ENCODE peak calls at places on chromosomes 2 and 18, in four cellular contexts. P, S, J and R are unnamed samples.

GRCh38 chr18:26526966-26527234 is 21.5 kb downstream of the KCTD1 start:
- DNase-seq in J (no peak), S (no peak), P (no peak), R (no peak)

GRCh38 chr18:58447342-58448190 is 181.3 kb downstream of the ALPK2 start:
- DNase-seq in S (no peak), P (no peak), J (no peak), R (no peak)

GRCh38 chr18:3728704-3729437 is 278.9 kb downstream of the TGIF1 start:
- DNase-seq in S (no peak), P (no peak), J (no peak), R (no peak)

GRCh38 chr2:141557329-141558098 is 573.3 kb downstream of the LRP1B start:
- DNase-seq in S (peak; percentile 57), J (no peak), P (peak; percentile 83), R (no peak)

GRCh38 chr2:96146151-96146880 is 1.1 kb upstream of the DUSP2 start:
- DNase-seq in S (no peak), J (no peak), P (no peak), R (no peak)

GRCh38 chr2:189350515-189351209 is 90.6 kb upstream of the WDR75 start:
- DNase-seq in P (peak; percentile 60), J (peak; percentile 43), S (peak; percentile 97), R (no peak)

GRCh38 chr2:241150660-241151530 is 628 bp downstream of the PPP1R7 start:
- DNase-seq in P (no peak), J (no peak), S (peak; percentile 7), R (no peak)

GRCh38 chr2:168184896-168185513 is 62.4 kb downstream of the STK39 start:
- DNase-seq in J (no peak), S (no peak), P (no peak), R (no peak)

GRCh38 chr2:136013962-136014361 is 28.5 kb upstream of the DARS1 start:
- DNase-seq in J (no peak), P (no peak), S (no peak), R (no peak)

GRCh38 chr18:75229437-75229836 is 18.8 kb downstream of the TSHZ1 start:
- DNase-seq in P (no peak), J (no peak), S (no peak), R (no peak)

GRCh38 chr18:25815659-25816058 is 274.8 kb downstream of the SS18 start:
- DNase-seq in J (no peak), P (no peak), S (no peak), R (no peak)

GRCh38 chr2:117691980-117692379 is 122.5 kb upstream of the DDX18 start:
- DNase-seq in P (no peak), J (no peak), S (no peak), R (no peak)

GRCh38 chr2:102915128-102915527 is 153.3 kb downstream of the TMEM182 start:
- DNase-seq in S (peak; percentile 60), P (no peak), J (no peak), R (no peak)

GRCh38 chr2:102355526-102356380 is at the start of gene IL18R1:
- DNase-seq in S (peak; percentile 67), P (peak; percentile 29), J (peak; percentile 48), R (peak; percentile 40)

GRCh38 chr2:73290049-73290839 is 3.1 kb downstream of the EGR4 start:
- DNase-seq in S (peak; percentile 14), P (no peak), J (no peak), R (no peak)

GRCh38 chr2:45457211-45457945 is 153.7 kb downstream of the SRBD1 start:
- DNase-seq in J (no peak), P (no peak), S (no peak), R (no peak)

GRCh38 chr2:184113691-184114403 is 484.5 kb upstream of the ZNF804A start:
- DNase-seq in J (no peak), P (no peak), S (no peak), R (no peak)

GRCh38 chr18:2442006-2442405 is 129.3 kb downstream of the METTL4 start:
- DNase-seq in P (no peak), J (no peak), S (no peak), R (no peak)

GRCh38 chr2:24380687-24381271 is 20.4 kb upstream of the ITSN2 start:
- DNase-seq in S (no peak), P (no peak), J (no peak), R (no peak)

GRCh38 chr2:215835641-215836040 is 177.7 kb downstream of the MREG start:
- DNase-seq in J (no peak), S (no peak), P (no peak), R (no peak)

GRCh38 chr2:110650346-110650745 is 27.5 kb downstream of the BUB1 start:
- DNase-seq in S (no peak), J (no peak), P (no peak), R (no peak)

GRCh38 chr2:105806994-105807393 is 62.3 kb downstream of the NCK2 start:
- DNase-seq in J (no peak), S (no peak), P (no peak), R (no peak)

GRCh38 chr2:18671363-18671762 is 82.0 kb upstream of the NT5C1B start:
- DNase-seq in J (no peak), S (no peak), P (no peak), R (no peak)

GRCh38 chr2:212227755-212228154 is 310.8 kb downstream of the ERBB4 start:
- DNase-seq in S (peak; percentile 92), J (no peak), P (peak; percentile 15), R (no peak)

GRCh38 chr2:1625281-1626001 is 118.9 kb downstream of the PXDN start:
- DNase-seq in J (no peak), P (peak; percentile 37), S (peak; percentile 52), R (no peak)

GRCh38 chr2:207257291-207258190 is 91.8 kb upstream of the KLF7 start:
- DNase-seq in P (no peak), S (no peak), J (no peak), R (no peak)

GRCh38 chr2:134178109-134178877 is 75.6 kb upstream of the MGAT5 start:
- DNase-seq in J (no peak), P (no peak), S (no peak), R (no peak)

GRCh38 chr18:3380384-3380961 is 69.5 kb upstream of the TGIF1 start:
- DNase-seq in J (no peak), S (peak; percentile 78), P (no peak), R (no peak)

GRCh38 chr2:53545159-53546055 is 222.2 kb upstream of the CHAC2 start:
- DNase-seq in S (no peak), P (no peak), J (no peak), R (no peak)

GRCh38 chr2:192247456-192247855 is 52.7 kb upstream of the TMEFF2 start:
- DNase-seq in S (no peak), J (no peak), P (no peak), R (no peak)
- TF ChIP-seq CTCF in S (no peak), J (no peak), P (no peak), R (no peak)

GRCh38 chr2:11419781-11420180 is 46.2 kb downstream of the E2F6 start:
- DNase-seq in S (peak; percentile 40), P (no peak), J (no peak), R (no peak)

GRCh38 chr2:11416191-11416590 is 49.8 kb downstream of the E2F6 start:
- DNase-seq in P (no peak), J (no peak), S (no peak), R (no peak)

GRCh38 chr2:11416931-11417330 is 49.0 kb downstream of the E2F6 start:
- DNase-seq in J (no peak), S (no peak), P (no peak), R (no peak)

GRCh38 chr2:11420190-11420589 is 45.8 kb downstream of the E2F6 start:
- DNase-seq in S (no peak), P (no peak), J (no peak), R (no peak)

DNA sequence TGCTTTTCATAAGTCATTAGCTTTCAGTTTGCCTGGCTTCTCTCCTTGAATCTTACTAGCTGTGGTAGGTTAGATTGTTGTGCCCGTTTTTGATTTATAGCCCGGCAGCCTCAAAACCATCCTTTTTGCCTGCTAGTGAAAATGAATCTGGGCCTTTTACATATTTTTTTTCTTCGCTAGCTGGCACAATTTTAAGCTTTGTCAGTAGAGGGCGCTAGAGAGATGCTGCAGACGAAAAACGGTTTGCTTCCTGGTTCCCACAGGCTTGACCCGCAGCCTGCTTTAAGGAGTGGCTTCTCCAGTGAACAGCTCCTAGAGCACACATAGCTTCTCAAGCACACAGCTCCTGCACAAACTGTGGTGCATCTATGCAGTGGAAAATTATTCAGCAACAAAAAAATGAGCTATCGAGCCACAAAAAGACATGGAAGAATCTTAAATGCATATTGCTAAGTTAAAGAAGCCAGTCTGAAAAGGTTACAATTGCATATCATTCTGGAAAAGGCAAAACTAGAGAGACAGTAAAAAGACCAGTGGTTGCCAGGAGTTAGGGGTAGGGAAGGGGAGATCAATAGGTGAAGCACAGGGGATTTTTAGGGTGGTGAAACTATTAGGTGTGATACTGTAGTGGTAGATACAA is 47.9 kb downstream of the E2F6 start:
- DNase-seq in J (no peak), P (no peak), S (no peak), R (no peak)
- TF ChIP-seq CTCF in J (no peak), P (peak; percentile 35), S (peak; percentile 40), R (no peak)

GRCh38 chr2:85872536-85873161 is 16.1 kb downstream of the ST3GAL5 start:
- DNase-seq in S (no peak), P (no peak), J (no peak), R (no peak)
- TF ChIP-seq CTCF in S (no peak), P (no peak), J (no peak), R (no peak)

GRCh38 chr2:122180972-122181371 is 425.5 kb downstream of the TSN start:
- DNase-seq in J (no peak), S (no peak), P (no peak), R (no peak)
- TF ChIP-seq CTCF in J (no peak), S (no peak), P (no peak), R (no peak)

DNA sequence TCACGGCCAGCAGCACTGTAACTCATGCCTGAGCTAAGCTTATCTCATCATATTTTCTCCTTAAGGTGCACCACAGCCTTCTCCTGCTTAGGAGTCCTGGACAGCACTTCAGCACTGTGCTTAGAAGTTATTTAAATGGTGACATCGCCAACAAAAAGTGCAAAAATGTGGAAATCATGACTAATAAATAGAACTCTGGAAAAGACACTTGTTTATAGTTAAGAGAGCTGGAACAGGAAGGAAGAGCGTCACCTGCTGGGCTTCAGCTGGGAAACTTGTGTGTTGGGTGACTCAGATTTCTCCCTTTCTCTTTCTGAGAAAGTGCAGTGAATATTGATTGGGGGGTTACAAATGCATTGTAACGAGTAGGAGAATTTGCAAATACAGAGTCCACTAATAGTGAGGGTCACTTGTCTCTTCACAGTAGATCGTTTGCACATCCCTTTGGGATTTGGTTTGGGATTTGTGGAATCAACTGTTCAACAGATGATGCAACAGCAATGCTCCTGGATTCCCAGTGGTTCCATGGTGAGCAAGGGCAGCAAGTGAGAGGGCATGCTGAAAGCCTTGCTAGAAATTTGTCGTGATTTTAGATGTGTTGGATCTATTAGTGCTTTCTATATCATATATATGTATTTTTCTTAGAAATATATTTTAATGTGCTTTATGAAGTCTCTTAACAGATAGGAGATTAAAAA is 84.2 kb downstream of the DOK6 start:
- DNase-seq in J (no peak), P (peak; percentile 18), S (peak; percentile 20), R (no peak)
- TF ChIP-seq CTCF in J (no peak), P (peak; percentile 47), S (no peak), R (no peak)

GRCh38 chr18:63237911-63238710 is 81.5 kb downstream of the BCL2 start:
- DNase-seq in J (no peak), S (peak; percentile 96), P (peak; percentile 61), R (no peak)
- TF ChIP-seq CTCF in J (peak; percentile 13), S (no peak), P (no peak), R (no peak)

GRCh38 chr2:236309669-236310029 is 45.4 kb upstream of the ASB18 start:
- DNase-seq in P (no peak), S (peak; percentile 8), J (no peak), R (no peak)
- TF ChIP-seq CTCF in P (no peak), S (peak; percentile 41), J (peak; percentile 16), R (no peak)